ENCODE peak calls at places on chromosomes 12 and 14, in four cellular contexts. M, T, K and G are unnamed samples.

GRCh38 chr14:86961106-86961716 is 1031.8 kb downstream of the GALC start:
- DNase-seq in K (no peak), M (peak; percentile 7), T (no peak), G (peak; percentile 0)

GRCh38 chr14:77220246-77221017 is 38.8 kb downstream of the TMEM63C start:
- DNase-seq in M (no peak), T (no peak), K (no peak), G (no peak)

GRCh38 chr12:57775563-57776246 is 3.3 kb downstream of the EEF1AKMT3 start:
- DNase-seq in T (no peak), K (no peak), M (peak; percentile 27), G (no peak)

GRCh38 chr14:74501135-74501614 is 7.6 kb downstream of the ISCA2 start:
- DNase-seq in T (no peak), M (no peak), K (peak; percentile 71), G (no peak)

GRCh38 chr12:67269632-67270578 is 747 bp downstream of the CAND1 start:
- DNase-seq in K (peak; percentile 23), T (no peak), M (peak; percentile 56), G (peak; percentile 53)

GRCh38 chr12:58588771-58589170 is 331.5 kb downstream of the LRIG3 start:
- DNase-seq in K (no peak), M (no peak), T (no peak), G (no peak)

GRCh38 chr14:67630938-67631337 is 11.2 kb downstream of the ARG2 start:
- DNase-seq in T (no peak), K (no peak), M (no peak), G (no peak)

GRCh38 chr14:61627612-61628011 is 67.7 kb upstream of the HIF1A start:
- DNase-seq in M (no peak), K (no peak), T (no peak), G (no peak)

GRCh38 chr14:24080888-24081738 is 9.8 kb downstream of the CPNE6 start:
- DNase-seq in T (no peak), M (peak; percentile 47), K (peak; percentile 8), G (peak; percentile 82)

GRCh38 chr12:6476496-6476895 is 6.0 kb upstream of the VAMP1 start:
- DNase-seq in M (no peak), K (peak; percentile 89), T (no peak), G (no peak)

GRCh38 chr14:101894365-101895113 is 69.8 kb upstream of the DYNC1H1 start:
- DNase-seq in K (no peak), M (no peak), T (no peak), G (no peak)

GRCh38 chr14:74985028-74985310 is 17.8 kb upstream of the EIF2B2 start:
- DNase-seq in T (no peak), K (no peak), M (no peak), G (no peak)

GRCh38 chr12:5945071-5946008 is at the start of gene ANO2:
- DNase-seq in M (peak; percentile 12), T (no peak), K (no peak), G (no peak)

GRCh38 chr14:48536318-48536717 is 860.9 kb upstream of the MDGA2 start:
- DNase-seq in T (no peak), M (no peak), K (no peak), G (no peak)

GRCh38 chr12:12559699-12560296 is 2.9 kb downstream of the DUSP16 start:
- DNase-seq in T (no peak), M (no peak), K (no peak), G (no peak)

GRCh38 chr12:78096909-78097597 is 266.4 kb downstream of the NAV3 start:
- DNase-seq in K (peak; percentile 47), T (no peak), M (no peak), G (no peak)

GRCh38 chr12:42798811-42799438 is 209.4 kb upstream of the PRICKLE1 start:
- DNase-seq in T (no peak), K (peak; percentile 80), M (no peak), G (no peak)

GRCh38 chr12:6613776-6614512 is 6.8 kb upstream of the CHD4 start:
- DNase-seq in T (peak; percentile 77), K (peak; percentile 94), M (peak; percentile 54), G (peak; percentile 82)

GRCh38 chr12:84756961-84757360 is 155.6 kb downstream of the SLC6A15 start:
- DNase-seq in T (no peak), M (no peak), K (peak; percentile 75), G (no peak)

GRCh38 chr14:67577181-67577580 is 22.9 kb downstream of the PIGH start:
- DNase-seq in T (no peak), M (no peak), K (no peak), G (no peak)

GRCh38 chr14:94010625-94011024 is 13.5 kb downstream of the CCDC197 start:
- DNase-seq in T (no peak), M (no peak), K (no peak), G (no peak)

GRCh38 chr14:90510208-90510607 is 113.4 kb downstream of the CALM1 start:
- DNase-seq in K (no peak), M (no peak), T (no peak), G (no peak)

GRCh38 chr12:30457621-30458289 is 237.9 kb downstream of the IPO8 start:
- DNase-seq in M (no peak), K (peak; percentile 67), T (no peak), G (no peak)

GRCh38 chr14:104863923-104864266 is 1.2 kb upstream of the CEP170B start:
- DNase-seq in K (no peak), M (no peak), T (no peak), G (no peak)

GRCh38 chr12:67442896-67443295 is 173.7 kb downstream of the CAND1 start:
- DNase-seq in M (no peak), K (no peak), T (no peak), G (no peak)

DNA sequence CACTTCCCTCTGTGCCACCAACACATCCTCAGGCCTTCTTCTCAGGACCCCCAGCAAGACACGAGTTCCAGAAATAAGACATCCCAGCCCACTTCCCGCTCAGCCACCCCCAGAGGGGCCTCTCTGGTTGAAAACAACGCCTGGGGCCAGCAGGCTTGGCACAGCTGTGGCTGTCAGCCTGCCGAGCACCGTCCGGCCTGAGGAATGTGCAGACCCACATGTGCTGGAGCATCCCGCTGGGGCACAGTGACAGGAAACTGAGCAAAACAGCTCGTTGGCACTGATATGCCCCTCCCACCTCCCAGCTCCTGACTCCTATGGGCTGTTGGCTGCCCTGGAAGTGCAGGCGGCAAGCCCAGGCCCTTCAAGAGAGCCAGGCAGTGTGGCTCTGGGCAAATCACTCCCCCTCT is 1.4 kb downstream of the SYNE3 start:
- DNase-seq in T (no peak), K (no peak), M (peak; percentile 52), G (no peak)
- H3K4me3 ChIP-seq in T (peak overlapping the region; percentile 79), K (no peak overlapping the region), M (peak overlapping the region; percentile 72), G (peak overlapping the region; percentile 64)

GRCh38 chr12:26863515-26863914 is 30.5 kb upstream of the ITPR2 start:
- DNase-seq in M (peak; percentile 37), K (no peak), T (no peak), G (peak; percentile 29)
- TF ChIP-seq CTCF in M (peak; percentile 47), K (peak; percentile 15), T (no peak), G (peak; percentile 16)

GRCh38 chr14:85534435-85534834 is 4.5 kb downstream of the FLRT2 start:
- DNase-seq in M (no peak), T (no peak), K (no peak), G (no peak)
- H3K4me3 ChIP-seq in M (no peak overlapping the region), T (peak overlapping the region; percentile 77), K (peak overlapping the region; percentile 66), G (no peak overlapping the region)

GRCh38 chr14:71454010-71454409 is 478.2 kb upstream of the RGS6 start:
- DNase-seq in K (no peak), T (no peak), M (no peak), G (no peak)
- TF ChIP-seq CTCF in K (no peak), T (no peak), M (no peak), G (no peak)

GRCh38 chr12:114670257-114670955 is 13.6 kb downstream of the TBX3 start:
- DNase-seq in M (no peak), T (no peak), K (no peak), G (no peak)

GRCh38 chr12:114668905-114669304 is 15.1 kb downstream of the TBX3 start:
- DNase-seq in K (no peak), T (no peak), M (no peak), G (no peak)

GRCh38 chr12:114671321-114671663 is 12.7 kb downstream of the TBX3 start:
- DNase-seq in K (no peak), M (no peak), T (no peak), G (no peak)

GRCh38 chr12:114668151-114668891 is 15.7 kb downstream of the TBX3 start:
- DNase-seq in T (peak; percentile 19), M (peak; percentile 47), K (peak; percentile 63), G (peak; percentile 48)

DNA sequence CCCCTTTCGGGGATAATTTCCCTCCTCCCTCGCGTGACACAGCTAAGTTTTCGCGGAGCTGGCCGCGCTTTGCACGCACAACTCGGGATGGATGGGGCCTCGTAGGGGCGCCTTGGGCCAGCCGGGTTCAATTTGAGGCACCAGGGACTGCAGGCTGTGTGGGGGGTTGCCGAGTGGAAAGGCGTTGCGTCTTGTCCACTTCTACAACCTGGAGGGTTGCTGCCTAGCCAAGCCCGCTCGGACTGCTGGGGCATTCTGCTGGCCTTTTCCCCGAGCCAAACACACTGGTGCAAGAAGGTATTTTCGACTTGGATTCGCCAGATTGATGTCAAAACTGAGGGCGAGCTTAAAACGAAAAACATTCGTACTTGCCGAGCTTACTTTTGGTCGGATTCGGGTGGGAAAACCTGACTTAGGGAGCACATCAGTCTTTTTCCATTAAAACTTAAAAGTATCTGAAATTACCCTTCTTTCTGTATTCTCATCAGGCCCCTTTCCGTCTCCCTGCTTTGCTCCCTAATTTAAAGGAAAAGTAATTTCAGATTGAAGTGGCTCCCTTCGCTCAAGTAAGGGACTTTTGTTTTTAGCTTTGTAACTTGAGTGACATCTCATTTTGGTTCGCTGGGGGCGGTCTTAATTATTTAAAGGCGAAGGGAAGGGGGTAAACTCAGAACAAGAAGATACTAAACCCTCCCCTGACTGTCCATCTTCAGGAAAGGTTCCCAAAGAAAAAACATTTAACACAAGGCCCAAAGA is 14.3 kb downstream of the TBX3 start:
- DNase-seq in M (no peak), T (no peak), K (no peak), G (no peak)
- H3K4me3 ChIP-seq in M (no peak overlapping the region), T (no peak overlapping the region), K (peak overlapping the region; percentile 40), G (no peak overlapping the region)

DNA sequence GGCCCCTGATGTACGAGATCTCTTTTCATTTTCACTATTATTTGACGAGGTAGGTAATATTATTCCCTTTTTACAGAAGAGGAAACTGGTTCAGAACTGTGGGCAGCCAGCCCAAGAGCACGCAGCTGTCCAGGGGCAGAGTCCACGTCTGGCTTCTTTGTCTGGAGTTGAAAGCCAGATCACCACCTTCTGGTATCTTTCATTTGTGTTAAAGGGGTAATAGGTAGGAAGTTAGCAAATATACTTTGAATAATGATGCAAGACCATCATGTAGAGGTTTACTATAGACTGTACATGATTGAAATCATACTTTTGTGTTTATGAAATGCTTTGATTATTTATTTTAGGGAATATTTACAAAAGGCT is 144.1 kb upstream of the AMIGO2 start:
- DNase-seq in T (no peak), M (no peak), K (peak; percentile 26), G (no peak)
- TF ChIP-seq CTCF in T (no peak), M (no peak), K (no peak), G (no peak)

GRCh38 chr12:97272471-97272870 is 190.1 kb upstream of the RMST start:
- DNase-seq in M (no peak), T (no peak), K (no peak), G (no peak)
- H3K4me3 ChIP-seq in M (no peak overlapping the region), T (no peak overlapping the region), K (no peak overlapping the region), G (no peak overlapping the region)